ENCODE peak calls at places on chromosomes 12 and 14, in ten cellular contexts. B, Y, Q, O, H, V, X, D, P and L are unnamed samples.

GRCh38 chr12:93243689-93244513 is 133.8 kb upstream of the NUDT4 start:
- DNase-seq in Q (peak; percentile 84), O (no peak), X (no peak), V (no peak), B (no peak), D (peak; percentile 94), H (no peak), Y (no peak), P (peak; percentile 94), L (no peak)

GRCh38 chr14:92473947-92474535 is 39.5 kb upstream of the RIN3 start:
- DNase-seq in O (no peak), H (no peak), V (no peak), D (no peak), B (no peak), X (no peak), P (no peak), Y (no peak), Q (no peak), L (no peak)

GRCh38 chr12:91577586-91578539 is 395.2 kb upstream of the DCN start:
- DNase-seq in V (peak; percentile 72), P (peak; percentile 64), H (no peak), B (no peak), X (no peak), Q (peak; percentile 18), Y (no peak), D (peak; percentile 51), O (peak; percentile 21), L (peak; percentile 27)

GRCh38 chr12:57229634-57230380 is at the start of gene SHMT2:
- DNase-seq in D (peak; percentile 97), H (peak; percentile 93), V (peak; percentile 94), X (peak; percentile 81), O (peak; percentile 95), B (peak; percentile 89), P (peak; percentile 95), Y (peak; percentile 92), Q (peak; percentile 98), L (peak; percentile 88)

GRCh38 chr12:27733052-27733656 is 22.5 kb downstream of the MRPS35 start:
- DNase-seq in O (peak; percentile 20), Q (peak; percentile 56), H (no peak), B (no peak), P (peak; percentile 30), Y (no peak), D (peak; percentile 66), V (no peak), X (no peak), L (peak; percentile 16)

GRCh38 chr14:42110167-42110566 is 503.5 kb downstream of the LRFN5 start:
- DNase-seq in X (no peak), Y (no peak), Q (peak; percentile 30), D (peak; percentile 70), V (no peak), B (peak; percentile 2), P (peak; percentile 25), O (peak; percentile 35), H (no peak), L (peak; percentile 31)

GRCh38 chr12:2451497-2451896 is 343.3 kb upstream of the FKBP4 start:
- DNase-seq in D (no peak), Y (no peak), V (no peak), O (no peak), P (no peak), B (no peak), H (no peak), X (no peak), Q (no peak), L (no peak)

GRCh38 chr14:32702571-32702970 is 236.1 kb upstream of the NPAS3 start:
- DNase-seq in Q (peak; percentile 43), B (no peak), D (peak; percentile 68), Y (peak; percentile 38), O (no peak), X (peak; percentile 56), V (peak; percentile 39), P (no peak), H (peak; percentile 52), L (no peak)

GRCh38 chr12:28459481-28459880 is 269.2 kb downstream of the CCDC91 start:
- DNase-seq in O (no peak), P (no peak), V (no peak), B (no peak), H (no peak), X (no peak), Y (no peak), Q (no peak), D (no peak), L (no peak)

GRCh38 chr12:107446476-107446875 is 239.1 kb upstream of the PWP1 start:
- DNase-seq in Y (no peak), V (no peak), Q (no peak), X (no peak), B (no peak), D (no peak), H (no peak), O (no peak), P (no peak), L (no peak)

GRCh38 chr14:44149597-44149996 is 357.5 kb downstream of the FSCB start:
- DNase-seq in Y (no peak), B (peak; percentile 70), P (no peak), D (peak; percentile 33), O (peak; percentile 26), V (no peak), X (no peak), H (peak; percentile 32), Q (peak; percentile 0), L (no peak)

GRCh38 chr14:30876692-30877091 is 2.3 kb downstream of the COCH start:
- DNase-seq in Q (no peak), V (no peak), B (no peak), X (no peak), H (no peak), D (no peak), O (no peak), P (no peak), Y (no peak), L (no peak)

GRCh38 chr14:71586131-71586893 is 345.9 kb upstream of the RGS6 start:
- DNase-seq in O (peak; percentile 10), B (no peak), Q (no peak), P (no peak), X (peak; percentile 60), Y (no peak), V (peak; percentile 55), H (no peak), D (peak; percentile 70), L (no peak)

GRCh38 chr14:68977741-68978549 is 1.2 kb downstream of the ACTN1 start:
- DNase-seq in Q (peak; percentile 66), D (peak; percentile 86), O (peak; percentile 76), X (no peak), P (peak; percentile 86), H (peak; percentile 44), Y (peak; percentile 62), B (peak; percentile 43), V (no peak), L (peak; percentile 71)

GRCh38 chr14:104235686-104236085 is 97.3 kb downstream of the KIF26A start:
- DNase-seq in V (no peak), B (no peak), X (no peak), O (no peak), H (no peak), P (no peak), D (no peak), Q (no peak), Y (no peak), L (no peak)

GRCh38 chr12:70366581-70367267 is 634 bp downstream of the KCNMB4 start:
- DNase-seq in Y (peak; percentile 29), Q (peak; percentile 69), X (peak; percentile 56), O (peak; percentile 18), B (no peak), V (no peak), H (peak; percentile 41), P (no peak), D (peak; percentile 48), L (no peak)

GRCh38 chr14:103638594-103638993 is 9.6 kb downstream of the KLC1 start:
- DNase-seq in O (no peak), P (no peak), D (no peak), Y (no peak), H (no peak), Q (no peak), B (no peak), X (no peak), V (no peak), L (no peak)

GRCh38 chr12:58443273-58443980 is 476.9 kb downstream of the LRIG3 start:
- DNase-seq in B (no peak), H (no peak), D (peak; percentile 61), P (peak; percentile 15), O (peak; percentile 53), X (no peak), V (no peak), Y (no peak), Q (peak; percentile 58), L (no peak)

GRCh38 chr14:75428230-75429104 is 645 bp downstream of the JDP2 start:
- DNase-seq in P (no peak), B (no peak), X (peak; percentile 50), V (no peak), H (peak; percentile 7), Q (peak; percentile 20), D (peak; percentile 29), Y (peak; percentile 64), O (no peak), L (no peak)

GRCh38 chr14:25887251-25887908 is 710.5 kb downstream of the NOVA1 start:
- DNase-seq in D (peak; percentile 48), P (no peak), Y (no peak), V (no peak), H (no peak), X (no peak), O (no peak), B (no peak), Q (no peak), L (no peak)

GRCh38 chr12:63804746-63805145 is 25.0 kb downstream of the RXYLT1 start:
- DNase-seq in P (no peak), B (no peak), H (no peak), O (no peak), D (no peak), Q (no peak), V (no peak), Y (no peak), X (no peak), L (no peak)

GRCh38 chr12:67428431-67428830 is 159.3 kb downstream of the CAND1 start:
- DNase-seq in Q (no peak), X (no peak), D (no peak), Y (no peak), H (no peak), V (no peak), B (no peak), O (no peak), P (no peak), L (no peak)

GRCh38 chr14:22836301-22837058 is at the start of gene MMP14:
- DNase-seq in Q (no peak), O (no peak), Y (peak; percentile 77), P (no peak), H (peak; percentile 28), X (peak; percentile 20), B (no peak), V (no peak), D (peak; percentile 91), L (peak; percentile 44)